ENCODE peak calls at places on chromosome 6, in nine cellular contexts. One of them, this sample, is unnamed.

GRCh38 chr6:26043389-26044139 is 43.7 kb upstream of the HFE start:
- DNase-seq in GM19239: no peak
- DNase-seq in HS-27A: no peak
- DNase-seq in RPMI7951: peak
- DNase-seq in OCI-LY7: peak
- DNase-seq in Daoy: no peak
- DNase-seq in Kasumi-1: peak
- DNase-seq in cardiac muscle cell: no peak
- DNase-seq in left cardiac atrium: peak
- DNase-seq in this sample: no peak

GRCh38 chr6:27684264-27685211 is 211.6 kb upstream of the ZNF184 start:
- DNase-seq in GM19239: no peak
- DNase-seq in HS-27A: no peak
- DNase-seq in RPMI7951: peak
- DNase-seq in OCI-LY7: peak
- DNase-seq in Daoy: peak
- DNase-seq in Kasumi-1: peak
- DNase-seq in cardiac muscle cell: peak
- DNase-seq in left cardiac atrium: no peak
- DNase-seq in this sample: peak

GRCh38 chr6:108277831-108278230 is 17.0 kb upstream of the SNX3 start:
- DNase-seq in GM19239: no peak
- DNase-seq in HS-27A: no peak
- DNase-seq in RPMI7951: peak
- DNase-seq in OCI-LY7: no peak
- DNase-seq in Daoy: peak
- DNase-seq in Kasumi-1: no peak
- DNase-seq in cardiac muscle cell: no peak
- DNase-seq in left cardiac atrium: no peak
- DNase-seq in this sample: no peak

GRCh38 chr6:90202156-90202555 is 94.5 kb downstream of the BACH2 start:
- DNase-seq in GM19239: no peak
- DNase-seq in HS-27A: no peak
- DNase-seq in RPMI7951: no peak
- DNase-seq in OCI-LY7: no peak
- DNase-seq in Daoy: no peak
- DNase-seq in Kasumi-1: no peak
- DNase-seq in cardiac muscle cell: no peak
- DNase-seq in left cardiac atrium: no peak
- DNase-seq in this sample: no peak

GRCh38 chr6:157447735-157448134 is 66.7 kb downstream of the ZDHHC14 start:
- DNase-seq in GM19239: no peak
- DNase-seq in HS-27A: no peak
- DNase-seq in RPMI7951: no peak
- DNase-seq in OCI-LY7: no peak
- DNase-seq in Daoy: no peak
- DNase-seq in Kasumi-1: no peak
- DNase-seq in cardiac muscle cell: no peak
- DNase-seq in left cardiac atrium: no peak
- DNase-seq in this sample: no peak

GRCh38 chr6:134317471-134318131 is at the start of gene SGK1:
- DNase-seq in GM19239: no peak
- DNase-seq in HS-27A: no peak
- DNase-seq in RPMI7951: no peak
- DNase-seq in OCI-LY7: no peak
- DNase-seq in Daoy: peak
- DNase-seq in Kasumi-1: no peak
- DNase-seq in cardiac muscle cell: peak
- DNase-seq in left cardiac atrium: no peak
- DNase-seq in this sample: peak

GRCh38 chr6:116070990-116071389 is 10.3 kb upstream of the FRK start:
- DNase-seq in GM19239: no peak
- DNase-seq in HS-27A: no peak
- DNase-seq in RPMI7951: no peak
- DNase-seq in OCI-LY7: no peak
- DNase-seq in Daoy: peak
- DNase-seq in Kasumi-1: no peak
- DNase-seq in cardiac muscle cell: no peak
- DNase-seq in left cardiac atrium: no peak
- DNase-seq in this sample: no peak

GRCh38 chr6:149905371-149905910 is 7.5 kb upstream of the RAET1E start:
- DNase-seq in GM19239: no peak
- DNase-seq in HS-27A: no peak
- DNase-seq in RPMI7951: no peak
- DNase-seq in OCI-LY7: no peak
- DNase-seq in Daoy: no peak
- DNase-seq in Kasumi-1: no peak
- DNase-seq in cardiac muscle cell: no peak
- DNase-seq in left cardiac atrium: no peak
- DNase-seq in this sample: no peak

GRCh38 chr6:147759088-147759487 is 250.6 kb downstream of the SAMD5 start:
- DNase-seq in GM19239: no peak
- DNase-seq in HS-27A: no peak
- DNase-seq in RPMI7951: no peak
- DNase-seq in OCI-LY7: no peak
- DNase-seq in Daoy: no peak
- DNase-seq in Kasumi-1: no peak
- DNase-seq in cardiac muscle cell: no peak
- DNase-seq in left cardiac atrium: peak
- DNase-seq in this sample: no peak

GRCh38 chr6:136487746-136488145 is 62.5 kb downstream of the MAP7 start:
- DNase-seq in GM19239: no peak
- DNase-seq in HS-27A: no peak
- DNase-seq in RPMI7951: no peak
- DNase-seq in OCI-LY7: no peak
- DNase-seq in Daoy: no peak
- DNase-seq in Kasumi-1: no peak
- DNase-seq in cardiac muscle cell: no peak
- DNase-seq in left cardiac atrium: no peak
- DNase-seq in this sample: no peak